ENCODE peak calls at places on chromosome 3, in seven cellular contexts. One of them, this sample, is unnamed.

GRCh38 chr3:51588724-51589123 is 50.2 kb downstream of the RAD54L2 start:
- DNase-seq in K562: no peak
- DNase-seq in HAP-1: no peak
- DNase-seq in left ventricle myocardium inferior: no peak
- DNase-seq in heart left ventricle: no peak
- DNase-seq in kidney: no peak
- DNase-seq in tibial artery: no peak
- DNase-seq in this sample: no peak

GRCh38 chr3:122415104-122415744 is 638 bp downstream of the WDR5B start:
- DNase-seq in K562: peak; percentile 67
- DNase-seq in HAP-1: peak; percentile 62
- DNase-seq in left ventricle myocardium inferior: no peak
- DNase-seq in heart left ventricle: no peak
- DNase-seq in kidney: no peak
- DNase-seq in tibial artery: no peak
- DNase-seq in this sample: no peak

GRCh38 chr3:44913868-44914468 is 39.6 kb downstream of the TGM4 start:
- DNase-seq in K562: peak; percentile 81
- DNase-seq in HAP-1: peak; percentile 80
- DNase-seq in left ventricle myocardium inferior: peak; percentile 56
- DNase-seq in heart left ventricle: peak; percentile 65
- DNase-seq in kidney: no peak
- DNase-seq in tibial artery: peak; percentile 32
- DNase-seq in this sample: peak; percentile 55

GRCh38 chr3:61804782-61805181 is 243.4 kb downstream of the PTPRG start:
- DNase-seq in K562: no peak
- DNase-seq in HAP-1: no peak
- DNase-seq in left ventricle myocardium inferior: no peak
- DNase-seq in heart left ventricle: no peak
- DNase-seq in kidney: no peak
- DNase-seq in tibial artery: no peak
- DNase-seq in this sample: no peak

GRCh38 chr3:33947272-33948195 is 149.1 kb downstream of the PDCD6IP start:
- DNase-seq in K562: no peak
- DNase-seq in HAP-1: no peak
- DNase-seq in left ventricle myocardium inferior: no peak
- DNase-seq in heart left ventricle: no peak
- DNase-seq in kidney: no peak
- DNase-seq in tibial artery: no peak
- DNase-seq in this sample: no peak

GRCh38 chr3:148178508-148178907 is 519.2 kb upstream of the AGTR1 start:
- DNase-seq in K562: no peak
- DNase-seq in HAP-1: no peak
- DNase-seq in left ventricle myocardium inferior: no peak
- DNase-seq in heart left ventricle: no peak
- DNase-seq in kidney: no peak
- DNase-seq in tibial artery: no peak
- DNase-seq in this sample: no peak

GRCh38 chr3:131582438-131582837 is 79.7 kb upstream of the MRPL3 start:
- DNase-seq in K562: peak; percentile 28
- DNase-seq in HAP-1: no peak
- DNase-seq in left ventricle myocardium inferior: no peak
- DNase-seq in heart left ventricle: no peak
- DNase-seq in kidney: no peak
- DNase-seq in tibial artery: no peak
- DNase-seq in this sample: no peak

GRCh38 chr3:37671000-37671483 is 190.6 kb upstream of the CTDSPL start:
- DNase-seq in K562: no peak
- DNase-seq in HAP-1: no peak
- DNase-seq in left ventricle myocardium inferior: no peak
- DNase-seq in heart left ventricle: no peak
- DNase-seq in kidney: no peak
- DNase-seq in tibial artery: no peak
- DNase-seq in this sample: no peak

GRCh38 chr3:195212749-195213085 is 58.2 kb downstream of the XXYLT1 start:
- DNase-seq in K562: no peak
- DNase-seq in HAP-1: no peak
- DNase-seq in left ventricle myocardium inferior: no peak
- DNase-seq in heart left ventricle: no peak
- DNase-seq in kidney: no peak
- DNase-seq in tibial artery: no peak
- DNase-seq in this sample: no peak

GRCh38 chr3:40191850-40192448 is 117.6 kb upstream of the EIF1B start:
- DNase-seq in K562: peak; percentile 78
- DNase-seq in HAP-1: peak; percentile 76
- DNase-seq in left ventricle myocardium inferior: peak; percentile 41
- DNase-seq in heart left ventricle: peak; percentile 53
- DNase-seq in kidney: no peak
- DNase-seq in tibial artery: peak; percentile 55
- DNase-seq in this sample: peak; percentile 47

GRCh38 chr3:53254810-53255359 is 937 bp downstream of the TKT start:
- DNase-seq in K562: peak; percentile 70
- DNase-seq in HAP-1: peak; percentile 89
- DNase-seq in left ventricle myocardium inferior: peak; percentile 67
- DNase-seq in heart left ventricle: peak; percentile 72
- DNase-seq in kidney: peak; percentile 91
- DNase-seq in tibial artery: peak; percentile 70
- DNase-seq in this sample: peak; percentile 35

GRCh38 chr3:41213563-41213962 is 14.3 kb downstream of the CTNNB1 start:
- DNase-seq in K562: no peak
- DNase-seq in HAP-1: no peak
- DNase-seq in left ventricle myocardium inferior: no peak
- DNase-seq in heart left ventricle: no peak
- DNase-seq in kidney: no peak
- DNase-seq in tibial artery: no peak
- DNase-seq in this sample: no peak

GRCh38 chr3:161560006-161560637 is 63.5 kb downstream of the OTOL1 start:
- DNase-seq in K562: no peak
- DNase-seq in HAP-1: peak; percentile 74
- DNase-seq in left ventricle myocardium inferior: peak; percentile 18
- DNase-seq in heart left ventricle: peak; percentile 28
- DNase-seq in kidney: no peak
- DNase-seq in tibial artery: no peak
- DNase-seq in this sample: no peak

GRCh38 chr3:100184960-100185566 is 70.8 kb upstream of the FILIP1L start:
- DNase-seq in K562: no peak
- DNase-seq in HAP-1: no peak
- DNase-seq in left ventricle myocardium inferior: no peak
- DNase-seq in heart left ventricle: no peak
- DNase-seq in kidney: no peak
- DNase-seq in tibial artery: no peak
- DNase-seq in this sample: no peak

GRCh38 chr3:152382312-152383135 is 113.8 kb downstream of the MBNL1 start:
- DNase-seq in K562: no peak
- DNase-seq in HAP-1: no peak
- DNase-seq in left ventricle myocardium inferior: no peak
- DNase-seq in heart left ventricle: no peak
- DNase-seq in kidney: no peak
- DNase-seq in tibial artery: no peak
- DNase-seq in this sample: no peak

GRCh38 chr3:44887101-44887500 is 12.7 kb downstream of the TGM4 start:
- DNase-seq in K562: no peak
- DNase-seq in HAP-1: no peak
- DNase-seq in left ventricle myocardium inferior: no peak
- DNase-seq in heart left ventricle: no peak
- DNase-seq in kidney: no peak
- DNase-seq in tibial artery: no peak
- DNase-seq in this sample: no peak

GRCh38 chr3:175041369-175041768 is 182.2 kb downstream of the NAALADL2 start:
- DNase-seq in K562: no peak
- DNase-seq in HAP-1: no peak
- DNase-seq in left ventricle myocardium inferior: no peak
- DNase-seq in heart left ventricle: no peak
- DNase-seq in kidney: no peak
- DNase-seq in tibial artery: no peak
- DNase-seq in this sample: no peak

GRCh38 chr3:17003457-17003856 is 118.7 kb downstream of the PLCL2 start:
- DNase-seq in K562: no peak
- DNase-seq in HAP-1: no peak
- DNase-seq in left ventricle myocardium inferior: no peak
- DNase-seq in heart left ventricle: no peak
- DNase-seq in kidney: no peak
- DNase-seq in tibial artery: no peak
- DNase-seq in this sample: no peak

GRCh38 chr3:115085197-115085865 is 61.8 kb downstream of the ZBTB20 start:
- DNase-seq in K562: no peak
- DNase-seq in HAP-1: no peak
- DNase-seq in left ventricle myocardium inferior: no peak
- DNase-seq in heart left ventricle: no peak
- DNase-seq in kidney: no peak
- DNase-seq in tibial artery: no peak
- DNase-seq in this sample: no peak

GRCh38 chr3:14234197-14235002 is 55.8 kb downstream of the LSM3 start:
- DNase-seq in K562: no peak
- DNase-seq in HAP-1: no peak
- DNase-seq in left ventricle myocardium inferior: no peak
- DNase-seq in heart left ventricle: peak; percentile 61
- DNase-seq in kidney: peak; percentile 89
- DNase-seq in tibial artery: no peak
- DNase-seq in this sample: no peak

GRCh38 chr3:184255291-184256039 is 5.9 kb downstream of the CAMK2N2 start:
- DNase-seq in K562: no peak
- DNase-seq in HAP-1: no peak
- DNase-seq in left ventricle myocardium inferior: no peak
- DNase-seq in heart left ventricle: no peak
- DNase-seq in kidney: no peak
- DNase-seq in tibial artery: no peak
- DNase-seq in this sample: no peak

GRCh38 chr3:196422976-196423781 is 9.0 kb downstream of the UBXN7 start:
- DNase-seq in K562: peak; percentile 33
- DNase-seq in HAP-1: peak; percentile 44
- DNase-seq in left ventricle myocardium inferior: peak; percentile 89
- DNase-seq in heart left ventricle: peak; percentile 92
- DNase-seq in kidney: peak; percentile 79
- DNase-seq in tibial artery: peak; percentile 45
- DNase-seq in this sample: no peak

GRCh38 chr3:86149054-86149453 is 841.9 kb downstream of the VGLL3 start:
- DNase-seq in K562: no peak
- DNase-seq in HAP-1: no peak
- DNase-seq in left ventricle myocardium inferior: no peak
- DNase-seq in heart left ventricle: no peak
- DNase-seq in kidney: no peak
- DNase-seq in tibial artery: no peak
- DNase-seq in this sample: no peak

GRCh38 chr3:58058654-58059263 is 50.5 kb downstream of the FLNB start:
- DNase-seq in K562: no peak
- DNase-seq in HAP-1: no peak
- DNase-seq in left ventricle myocardium inferior: no peak
- DNase-seq in heart left ventricle: no peak
- DNase-seq in kidney: no peak
- DNase-seq in tibial artery: no peak
- DNase-seq in this sample: no peak

GRCh38 chr3:5162102-5162501 is 25.4 kb upstream of the EDEM1 start:
- DNase-seq in K562: no peak
- DNase-seq in HAP-1: no peak
- DNase-seq in left ventricle myocardium inferior: no peak
- DNase-seq in heart left ventricle: no peak
- DNase-seq in kidney: no peak
- DNase-seq in tibial artery: no peak
- DNase-seq in this sample: peak; percentile 50

GRCh38 chr3:156674911-156675743 is 737 bp downstream of the TIPARP start:
- DNase-seq in K562: peak; percentile 51
- DNase-seq in HAP-1: peak; percentile 72
- DNase-seq in left ventricle myocardium inferior: peak; percentile 76
- DNase-seq in heart left ventricle: peak; percentile 71
- DNase-seq in kidney: peak; percentile 90
- DNase-seq in tibial artery: peak; percentile 72
- DNase-seq in this sample: peak; percentile 61

GRCh38 chr3:71503525-71504249 is 79.8 kb downstream of the FOXP1 start:
- DNase-seq in K562: no peak
- DNase-seq in HAP-1: no peak
- DNase-seq in left ventricle myocardium inferior: no peak
- DNase-seq in heart left ventricle: no peak
- DNase-seq in kidney: no peak
- DNase-seq in tibial artery: no peak
- DNase-seq in this sample: no peak

DNA sequence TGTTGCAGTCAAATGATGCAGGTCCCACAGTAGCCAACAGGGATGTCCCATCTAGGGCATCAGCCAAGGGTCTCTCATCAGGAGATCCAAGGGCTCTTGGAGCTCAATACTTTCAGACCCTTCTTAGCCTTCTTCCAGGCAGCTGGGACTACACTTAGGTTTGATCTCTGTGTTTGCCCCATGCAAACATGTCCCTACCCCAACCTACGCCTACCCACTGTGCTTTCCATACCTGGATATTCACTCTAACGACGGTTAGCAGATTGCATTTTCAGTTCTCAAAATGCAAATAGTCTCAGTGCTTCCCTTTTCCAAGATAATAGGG is 837 bp upstream of the CEP70 start:
- DNase-seq in K562: no peak
- DNase-seq in HAP-1: no peak
- DNase-seq in left ventricle myocardium inferior: no peak
- DNase-seq in heart left ventricle: no peak
- DNase-seq in kidney: no peak
- DNase-seq in tibial artery: no peak
- DNase-seq in this sample: no peak
- H3K4me3 ChIP-seq in K562: no peak overlapping the region
- H3K4me3 ChIP-seq in HAP-1: no peak overlapping the region
- H3K4me3 ChIP-seq in left ventricle myocardium inferior: peak overlapping the region; percentile 86
- H3K4me3 ChIP-seq in heart left ventricle: peak overlapping the region; percentile 71
- H3K4me3 ChIP-seq in kidney: peak overlapping the region; percentile 92
- H3K4me3 ChIP-seq in tibial artery: peak overlapping the region; percentile 56
- H3K4me3 ChIP-seq in this sample: peak overlapping the region; percentile 59

GRCh38 chr3:46946416-46946815 is 30.1 kb downstream of the CCDC12 start:
- DNase-seq in K562: no peak
- DNase-seq in HAP-1: no peak
- DNase-seq in left ventricle myocardium inferior: no peak
- DNase-seq in heart left ventricle: peak; percentile 25
- DNase-seq in kidney: peak; percentile 87
- DNase-seq in tibial artery: no peak
- DNase-seq in this sample: no peak
- H3K36me3 ChIP-seq in K562: peaks cover 67% of the 10 kb centered on the region
- H3K36me3 ChIP-seq in HAP-1: peaks cover 23% of the 10 kb centered on the region
- H3K36me3 ChIP-seq in left ventricle myocardium inferior: no peaks in the 10 kb centered on the region
- H3K36me3 ChIP-seq in heart left ventricle: no peaks in the 10 kb centered on the region
- H3K36me3 ChIP-seq in kidney: no peaks in the 10 kb centered on the region
- H3K36me3 ChIP-seq in tibial artery: no peaks in the 10 kb centered on the region
- H3K36me3 ChIP-seq in this sample: peaks cover 26% of the 10 kb centered on the region

GRCh38 chr3:102174832-102175374 is 259.9 kb upstream of the ZPLD1 start:
- DNase-seq in K562: no peak
- DNase-seq in HAP-1: no peak
- DNase-seq in left ventricle myocardium inferior: no peak
- DNase-seq in heart left ventricle: no peak
- DNase-seq in kidney: no peak
- DNase-seq in tibial artery: no peak
- DNase-seq in this sample: peak; percentile 23
- H3K4me3 ChIP-seq in K562: no peak overlapping the region
- H3K4me3 ChIP-seq in HAP-1: no peak overlapping the region
- H3K4me3 ChIP-seq in left ventricle myocardium inferior: no peak overlapping the region
- H3K4me3 ChIP-seq in heart left ventricle: no peak overlapping the region
- H3K4me3 ChIP-seq in kidney: no peak overlapping the region
- H3K4me3 ChIP-seq in tibial artery: no peak overlapping the region
- H3K4me3 ChIP-seq in this sample: no peak overlapping the region

DNA sequence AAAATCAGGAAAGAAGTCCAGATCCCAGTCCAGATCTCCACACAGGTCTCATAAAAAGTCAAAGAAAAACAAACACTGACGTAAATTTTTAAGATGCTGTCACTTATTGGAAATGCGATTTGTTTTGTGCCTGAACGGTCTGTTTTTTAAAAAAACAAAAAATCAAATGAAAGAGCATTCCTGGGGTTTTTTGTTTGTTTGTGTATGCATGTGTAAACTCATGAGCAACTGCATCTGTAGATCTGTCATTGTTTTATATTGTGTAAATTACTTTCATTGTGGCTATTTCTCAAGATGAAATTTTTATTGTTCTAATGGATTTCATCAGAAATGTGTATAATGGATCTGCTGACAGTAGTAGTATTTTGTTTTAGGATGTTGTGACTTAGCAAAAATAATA is 55.0 kb downstream of the U2SURP start:
- DNase-seq in K562: no peak
- DNase-seq in HAP-1: no peak
- DNase-seq in left ventricle myocardium inferior: no peak
- DNase-seq in heart left ventricle: no peak
- DNase-seq in kidney: no peak
- DNase-seq in tibial artery: no peak
- DNase-seq in this sample: no peak
- H3K36me3 ChIP-seq in K562: peaks cover 96% of the 10 kb centered on the region
- H3K36me3 ChIP-seq in HAP-1: peaks cover 68% of the 10 kb centered on the region
- H3K36me3 ChIP-seq in left ventricle myocardium inferior: peaks cover 58% of the 10 kb centered on the region
- H3K36me3 ChIP-seq in heart left ventricle: peaks cover 21% of the 10 kb centered on the region
- H3K36me3 ChIP-seq in kidney: peaks cover 26% of the 10 kb centered on the region
- H3K36me3 ChIP-seq in tibial artery: peaks cover 64% of the 10 kb centered on the region
- H3K36me3 ChIP-seq in this sample: peaks cover 51% of the 10 kb centered on the region